ENCODE peak calls at places on chromosomes 3 and 15, in eight cellular contexts. One of them, this sample, is unnamed.
A peak's percentile ranks its signal among the peaks of the same experiment; 100 is the strongest.

GRCh38 chr3:172595648-172596393 is 72.6 kb upstream of the TNFSF10 start:
- DNase-seq in upper lobe of left lung: peak; percentile 51
- DNase-seq in HCT116: peak; percentile 48
- DNase-seq in ovary: no peak
- DNase-seq in endothelial cell of umbilical vein: peak; percentile 78
- DNase-seq in GM12891: no peak
- DNase-seq in lower leg skin: peak; percentile 52
- DNase-seq in thyroid gland: no peak
- DNase-seq in this sample: no peak

GRCh38 chr3:66795365-66795764 is 202.7 kb upstream of the KBTBD8 start:
- DNase-seq in upper lobe of left lung: no peak
- DNase-seq in HCT116: no peak
- DNase-seq in ovary: no peak
- DNase-seq in endothelial cell of umbilical vein: no peak
- DNase-seq in GM12891: no peak
- DNase-seq in lower leg skin: no peak
- DNase-seq in thyroid gland: no peak
- DNase-seq in this sample: no peak

GRCh38 chr15:41730543-41730942 is 43.7 kb upstream of the MAPKBP1 start:
- DNase-seq in upper lobe of left lung: no peak
- DNase-seq in HCT116: no peak
- DNase-seq in ovary: no peak
- DNase-seq in endothelial cell of umbilical vein: no peak
- DNase-seq in GM12891: peak; percentile 16
- DNase-seq in lower leg skin: no peak
- DNase-seq in thyroid gland: no peak
- DNase-seq in this sample: no peak

GRCh38 chr3:180341516-180341915 is 260.4 kb upstream of the TTC14 start:
- DNase-seq in upper lobe of left lung: no peak
- DNase-seq in HCT116: no peak
- DNase-seq in ovary: no peak
- DNase-seq in endothelial cell of umbilical vein: no peak
- DNase-seq in GM12891: no peak
- DNase-seq in lower leg skin: no peak
- DNase-seq in thyroid gland: no peak
- DNase-seq in this sample: no peak

GRCh38 chr3:132593950-132594328 is 3.1 kb upstream of the ACKR4 start:
- DNase-seq in upper lobe of left lung: no peak
- DNase-seq in HCT116: no peak
- DNase-seq in ovary: no peak
- DNase-seq in endothelial cell of umbilical vein: peak; percentile 93
- DNase-seq in GM12891: no peak
- DNase-seq in lower leg skin: no peak
- DNase-seq in thyroid gland: no peak
- DNase-seq in this sample: peak; percentile 20

GRCh38 chr3:52193059-52193458 is 4.9 kb upstream of the ALAS1 start:
- DNase-seq in upper lobe of left lung: no peak
- DNase-seq in HCT116: no peak
- DNase-seq in ovary: peak; percentile 60
- DNase-seq in endothelial cell of umbilical vein: no peak
- DNase-seq in GM12891: no peak
- DNase-seq in lower leg skin: no peak
- DNase-seq in thyroid gland: peak; percentile 61
- DNase-seq in this sample: peak; percentile 74

GRCh38 chr3:51371943-51372557 is 13.0 kb upstream of the MANF start:
- DNase-seq in upper lobe of left lung: peak; percentile 40
- DNase-seq in HCT116: peak; percentile 51
- DNase-seq in ovary: no peak
- DNase-seq in endothelial cell of umbilical vein: peak; percentile 71
- DNase-seq in GM12891: no peak
- DNase-seq in lower leg skin: no peak
- DNase-seq in thyroid gland: peak; percentile 54
- DNase-seq in this sample: peak; percentile 51

GRCh38 chr3:71163216-71163918 is 420.2 kb downstream of the FOXP1 start:
- DNase-seq in upper lobe of left lung: no peak
- DNase-seq in HCT116: no peak
- DNase-seq in ovary: no peak
- DNase-seq in endothelial cell of umbilical vein: peak; percentile 78
- DNase-seq in GM12891: no peak
- DNase-seq in lower leg skin: no peak
- DNase-seq in thyroid gland: no peak
- DNase-seq in this sample: no peak

GRCh38 chr3:55162031-55162784 is 234.3 kb upstream of the LRTM1 start:
- DNase-seq in upper lobe of left lung: no peak
- DNase-seq in HCT116: no peak
- DNase-seq in ovary: no peak
- DNase-seq in endothelial cell of umbilical vein: no peak
- DNase-seq in GM12891: no peak
- DNase-seq in lower leg skin: no peak
- DNase-seq in thyroid gland: no peak
- DNase-seq in this sample: peak; percentile 23

GRCh38 chr15:32682569-32682968 is 35.2 kb upstream of the GREM1 start:
- DNase-seq in upper lobe of left lung: no peak
- DNase-seq in HCT116: no peak
- DNase-seq in ovary: no peak
- DNase-seq in endothelial cell of umbilical vein: no peak
- DNase-seq in GM12891: no peak
- DNase-seq in lower leg skin: no peak
- DNase-seq in thyroid gland: no peak
- DNase-seq in this sample: no peak

GRCh38 chr15:99963096-99963825 is 230.0 kb upstream of the LYSMD4 start:
- DNase-seq in upper lobe of left lung: peak; percentile 7
- DNase-seq in HCT116: no peak
- DNase-seq in ovary: no peak
- DNase-seq in endothelial cell of umbilical vein: no peak
- DNase-seq in GM12891: no peak
- DNase-seq in lower leg skin: peak; percentile 6
- DNase-seq in thyroid gland: no peak
- DNase-seq in this sample: no peak

GRCh38 chr3:87136066-87136596 is 91.0 kb upstream of the CHMP2B start:
- DNase-seq in upper lobe of left lung: no peak
- DNase-seq in HCT116: no peak
- DNase-seq in ovary: no peak
- DNase-seq in endothelial cell of umbilical vein: no peak
- DNase-seq in GM12891: no peak
- DNase-seq in lower leg skin: no peak
- DNase-seq in thyroid gland: no peak
- DNase-seq in this sample: no peak

GRCh38 chr3:87132801-87133200 is 94.3 kb upstream of the CHMP2B start:
- DNase-seq in upper lobe of left lung: no peak
- DNase-seq in HCT116: no peak
- DNase-seq in ovary: no peak
- DNase-seq in endothelial cell of umbilical vein: no peak
- DNase-seq in GM12891: no peak
- DNase-seq in lower leg skin: no peak
- DNase-seq in thyroid gland: no peak
- DNase-seq in this sample: no peak

GRCh38 chr3:87135412-87135811 is 91.7 kb upstream of the CHMP2B start:
- DNase-seq in upper lobe of left lung: no peak
- DNase-seq in HCT116: no peak
- DNase-seq in ovary: no peak
- DNase-seq in endothelial cell of umbilical vein: no peak
- DNase-seq in GM12891: no peak
- DNase-seq in lower leg skin: no peak
- DNase-seq in thyroid gland: no peak
- DNase-seq in this sample: no peak
- TF ChIP-seq POLR2A in upper lobe of left lung: no peak
- TF ChIP-seq POLR2A in HCT116: no peak
- TF ChIP-seq POLR2A in ovary: no peak
- TF ChIP-seq POLR2A in endothelial cell of umbilical vein: no peak
- TF ChIP-seq POLR2A in GM12891: no peak
- TF ChIP-seq POLR2A in lower leg skin: no peak
- TF ChIP-seq POLR2A in thyroid gland: no peak
- TF ChIP-seq POLR2A in this sample: no peak

DNA sequence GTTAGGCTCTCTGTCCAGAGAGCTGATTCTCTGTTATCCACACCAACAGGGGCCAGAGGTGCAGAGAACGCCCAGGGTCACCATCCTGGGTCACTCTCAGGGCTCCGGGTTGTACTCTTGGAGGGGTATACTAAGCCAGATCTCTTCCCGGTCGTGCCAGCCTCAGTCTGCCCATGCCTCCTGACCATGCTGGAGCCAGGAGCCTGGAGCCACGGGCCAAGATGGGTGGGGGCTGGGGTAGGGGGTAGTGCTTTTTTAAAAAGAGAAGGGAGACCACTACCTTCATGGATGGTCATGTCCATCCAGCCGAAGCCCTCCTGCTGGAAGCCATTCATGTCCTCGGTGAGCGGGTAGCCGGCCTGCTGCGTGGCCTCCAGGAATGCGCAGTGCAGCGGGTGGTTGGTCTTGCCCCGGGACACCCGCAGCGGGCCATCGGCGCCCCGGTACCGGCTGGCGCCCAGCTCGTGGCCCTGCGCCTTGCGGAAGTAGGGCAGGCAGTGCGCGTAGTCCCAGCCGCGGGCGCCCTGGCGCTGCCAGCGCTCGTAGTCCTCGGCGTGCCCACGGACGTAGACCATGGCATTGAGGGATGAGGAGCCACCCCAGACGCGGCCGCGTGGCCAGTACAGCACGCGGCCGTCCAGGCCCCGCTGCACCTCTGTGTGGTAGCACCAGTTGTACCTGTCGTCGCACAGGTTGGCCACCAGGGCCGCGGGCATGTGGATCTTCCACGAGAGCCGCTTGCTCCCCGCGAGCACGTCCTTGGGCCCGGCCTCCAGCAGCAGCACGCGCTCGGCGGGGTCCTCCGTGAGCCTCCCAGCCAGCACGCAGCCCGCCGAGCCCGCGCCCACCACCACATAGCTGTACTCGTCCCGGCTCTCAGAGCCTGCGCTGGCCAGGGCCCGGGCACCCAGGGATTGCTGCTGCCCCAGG is 22.9 kb downstream of the CHDH start:
- DNase-seq in upper lobe of left lung: no peak
- DNase-seq in HCT116: no peak
- DNase-seq in ovary: no peak
- DNase-seq in endothelial cell of umbilical vein: no peak
- DNase-seq in GM12891: no peak
- DNase-seq in lower leg skin: no peak
- DNase-seq in thyroid gland: no peak
- DNase-seq in this sample: no peak
- TF ChIP-seq POLR2A in upper lobe of left lung: no peak
- TF ChIP-seq POLR2A in HCT116: no peak
- TF ChIP-seq POLR2A in ovary: no peak
- TF ChIP-seq POLR2A in endothelial cell of umbilical vein: no peak
- TF ChIP-seq POLR2A in GM12891: no peak
- TF ChIP-seq POLR2A in lower leg skin: no peak
- TF ChIP-seq POLR2A in thyroid gland: no peak
- TF ChIP-seq POLR2A in this sample: no peak

DNA sequence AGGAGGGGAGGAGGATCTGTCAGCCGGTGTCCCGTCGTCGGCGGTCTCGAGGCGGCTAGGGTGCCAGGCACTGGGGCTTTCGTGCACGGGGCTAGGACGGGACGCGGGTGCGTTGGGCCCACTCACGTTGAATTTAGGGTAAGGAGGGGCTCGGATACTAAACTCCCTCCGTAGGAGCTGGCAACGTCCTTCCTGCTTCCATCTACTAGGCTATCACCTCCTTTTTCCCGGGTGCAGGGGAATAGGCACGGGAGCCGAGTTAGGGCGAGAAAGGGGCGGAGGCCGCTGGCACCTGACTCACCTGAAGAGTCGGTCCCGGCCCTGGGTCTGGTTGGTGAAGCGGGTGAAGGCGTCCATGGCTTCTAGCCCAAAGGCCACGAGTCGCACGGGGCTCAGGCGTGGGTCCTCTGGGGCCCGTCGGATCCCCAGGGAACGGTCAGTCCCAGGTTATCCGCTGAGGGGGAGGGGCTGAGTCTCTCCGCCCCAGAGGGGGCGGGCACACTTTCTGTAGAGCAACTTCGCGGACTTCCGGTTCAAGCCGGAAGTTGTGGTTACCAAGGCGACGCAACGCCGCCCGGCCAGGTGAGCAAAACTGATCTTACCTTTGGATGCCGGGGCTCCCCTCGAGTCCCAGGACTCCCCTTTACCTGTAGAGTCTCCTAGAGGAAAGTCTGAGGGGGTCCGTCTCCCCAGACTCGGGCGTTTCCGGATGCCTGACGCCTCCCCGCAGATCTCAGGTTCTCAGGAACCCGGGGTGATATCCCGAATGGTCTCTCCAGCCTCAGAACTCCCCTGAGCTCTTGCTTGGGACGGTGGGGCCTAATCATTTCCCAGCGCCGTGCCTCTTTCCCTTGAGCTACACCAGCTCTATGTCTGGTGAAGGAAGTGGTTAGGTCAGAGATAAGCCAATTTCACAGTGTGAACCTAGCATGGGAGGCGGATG is at the start of the genes PEX11A and WDR93:
- DNase-seq in upper lobe of left lung: peak; percentile 91
- DNase-seq in HCT116: peak; percentile 59
- DNase-seq in ovary: peak; percentile 86
- DNase-seq in endothelial cell of umbilical vein: peak; percentile 60
- DNase-seq in GM12891: peak; percentile 76
- DNase-seq in lower leg skin: peak; percentile 75
- DNase-seq in thyroid gland: peak; percentile 90
- DNase-seq in this sample: peak; percentile 65
- TF ChIP-seq POLR2A in upper lobe of left lung: peak; percentile 38
- TF ChIP-seq POLR2A in HCT116: peak; percentile 30
- TF ChIP-seq POLR2A in ovary: peak; percentile 49
- TF ChIP-seq POLR2A in endothelial cell of umbilical vein: no peak
- TF ChIP-seq POLR2A in GM12891: no peak
- TF ChIP-seq POLR2A in lower leg skin: no peak
- TF ChIP-seq POLR2A in thyroid gland: peak; percentile 75
- TF ChIP-seq POLR2A in this sample: peak; percentile 31

GRCh38 chr3:50237133-50237651 is 1.2 kb downstream of the GNAI2 start:
- DNase-seq in upper lobe of left lung: no peak
- DNase-seq in HCT116: no peak
- DNase-seq in ovary: no peak
- DNase-seq in endothelial cell of umbilical vein: peak; percentile 32
- DNase-seq in GM12891: no peak
- DNase-seq in lower leg skin: no peak
- DNase-seq in thyroid gland: peak; percentile 54
- DNase-seq in this sample: no peak
- TF ChIP-seq POLR2A in upper lobe of left lung: no peak
- TF ChIP-seq POLR2A in HCT116: no peak
- TF ChIP-seq POLR2A in ovary: no peak
- TF ChIP-seq POLR2A in endothelial cell of umbilical vein: no peak
- TF ChIP-seq POLR2A in GM12891: no peak
- TF ChIP-seq POLR2A in lower leg skin: no peak
- TF ChIP-seq POLR2A in thyroid gland: no peak
- TF ChIP-seq POLR2A in this sample: peak; percentile 10

GRCh38 chr3:179071569-179072397 is at the start of gene ZMAT3:
- DNase-seq in upper lobe of left lung: peak; percentile 90
- DNase-seq in HCT116: peak; percentile 34
- DNase-seq in ovary: peak; percentile 85
- DNase-seq in endothelial cell of umbilical vein: peak; percentile 93
- DNase-seq in GM12891: peak; percentile 61
- DNase-seq in lower leg skin: peak; percentile 78
- DNase-seq in thyroid gland: peak; percentile 81
- DNase-seq in this sample: peak; percentile 90
- TF ChIP-seq POLR2A in upper lobe of left lung: no peak
- TF ChIP-seq POLR2A in HCT116: peak; percentile 76
- TF ChIP-seq POLR2A in ovary: peak; percentile 28
- TF ChIP-seq POLR2A in endothelial cell of umbilical vein: peak; percentile 89
- TF ChIP-seq POLR2A in GM12891: peak; percentile 66
- TF ChIP-seq POLR2A in lower leg skin: no peak
- TF ChIP-seq POLR2A in thyroid gland: peak; percentile 77
- TF ChIP-seq POLR2A in this sample: peak; percentile 96

This sample was measured in H54.